ENCODE peak calls at places on chromosomes 11 and 22, in six cellular contexts. One of them, this sample, is unnamed.
A peak's percentile ranks its signal among the peaks of the same experiment; 100 is the strongest.

GRCh38 chr22:45071618-45072017 is 61.8 kb upstream of the PHF21B start:
- DNase-seq in tibial nerve: no peak
- DNase-seq in stomach: no peak
- DNase-seq in ovary: no peak
- DNase-seq in SK-N-SH: no peak
- DNase-seq in GM12878: no peak
- DNase-seq in this sample: no peak

GRCh38 chr11:34899633-34900016 is 16.6 kb downstream of the APIP start:
- DNase-seq in tibial nerve: no peak
- DNase-seq in stomach: no peak
- DNase-seq in ovary: no peak
- DNase-seq in SK-N-SH: no peak
- DNase-seq in GM12878: no peak
- DNase-seq in this sample: no peak

GRCh38 chr22:47162865-47163264 is 400.4 kb downstream of the TBC1D22A start:
- DNase-seq in tibial nerve: no peak
- DNase-seq in stomach: no peak
- DNase-seq in ovary: peak; percentile 28
- DNase-seq in SK-N-SH: no peak
- DNase-seq in GM12878: no peak
- DNase-seq in this sample: peak; percentile 56

GRCh38 chr11:45405916-45406670 is 120.0 kb upstream of the SYT13 start:
- DNase-seq in tibial nerve: no peak
- DNase-seq in stomach: peak; percentile 11
- DNase-seq in ovary: no peak
- DNase-seq in SK-N-SH: no peak
- DNase-seq in GM12878: no peak
- DNase-seq in this sample: no peak

GRCh38 chr11:3644817-3645235 is at the start of gene ART1:
- DNase-seq in tibial nerve: no peak
- DNase-seq in stomach: no peak
- DNase-seq in ovary: no peak
- DNase-seq in SK-N-SH: no peak
- DNase-seq in GM12878: no peak
- DNase-seq in this sample: no peak

GRCh38 chr11:58845342-58845741 is 838 bp upstream of the GLYATL2 start:
- DNase-seq in tibial nerve: no peak
- DNase-seq in stomach: no peak
- DNase-seq in ovary: no peak
- DNase-seq in SK-N-SH: peak; percentile 8
- DNase-seq in GM12878: no peak
- DNase-seq in this sample: no peak

GRCh38 chr11:2553886-2554285 is 109.1 kb downstream of the KCNQ1 start:
- DNase-seq in tibial nerve: no peak
- DNase-seq in stomach: no peak
- DNase-seq in ovary: peak; percentile 10
- DNase-seq in SK-N-SH: no peak
- DNase-seq in GM12878: no peak
- DNase-seq in this sample: no peak

GRCh38 chr11:115920841-115921480 is 416.7 kb upstream of the CADM1 start:
- DNase-seq in tibial nerve: no peak
- DNase-seq in stomach: no peak
- DNase-seq in ovary: no peak
- DNase-seq in SK-N-SH: no peak
- DNase-seq in GM12878: no peak
- DNase-seq in this sample: no peak

GRCh38 chr11:116513894-116514293 is 258.9 kb downstream of the BUD13 start:
- DNase-seq in tibial nerve: no peak
- DNase-seq in stomach: no peak
- DNase-seq in ovary: no peak
- DNase-seq in SK-N-SH: no peak
- DNase-seq in GM12878: no peak
- DNase-seq in this sample: no peak

GRCh38 chr11:37967635-37968034 is 1369.6 kb upstream of the RAG2 start:
- DNase-seq in tibial nerve: no peak
- DNase-seq in stomach: no peak
- DNase-seq in ovary: no peak
- DNase-seq in SK-N-SH: no peak
- DNase-seq in GM12878: no peak
- DNase-seq in this sample: no peak

GRCh38 chr11:106047636-106048035 is 25.6 kb upstream of the MSANTD4 start:
- DNase-seq in tibial nerve: no peak
- DNase-seq in stomach: no peak
- DNase-seq in ovary: no peak
- DNase-seq in SK-N-SH: no peak
- DNase-seq in GM12878: no peak
- DNase-seq in this sample: no peak

GRCh38 chr11:123166095-123166559 is 28.9 kb downstream of the CLMP start:
- DNase-seq in tibial nerve: peak; percentile 40
- DNase-seq in stomach: no peak
- DNase-seq in ovary: peak; percentile 90
- DNase-seq in SK-N-SH: peak; percentile 64
- DNase-seq in GM12878: no peak
- DNase-seq in this sample: no peak

GRCh38 chr22:43862074-43862881 is at the start of gene SULT4A1:
- DNase-seq in tibial nerve: no peak
- DNase-seq in stomach: no peak
- DNase-seq in ovary: peak; percentile 59
- DNase-seq in SK-N-SH: peak; percentile 92
- DNase-seq in GM12878: no peak
- DNase-seq in this sample: no peak

GRCh38 chr11:33724644-33725035 is 11.6 kb downstream of the CD59 start:
- DNase-seq in tibial nerve: peak; percentile 71
- DNase-seq in stomach: no peak
- DNase-seq in ovary: no peak
- DNase-seq in SK-N-SH: no peak
- DNase-seq in GM12878: no peak
- DNase-seq in this sample: peak; percentile 78

GRCh38 chr11:43984519-43985385 is 42.3 kb downstream of the C11orf96 start:
- DNase-seq in tibial nerve: no peak
- DNase-seq in stomach: peak; percentile 35
- DNase-seq in ovary: no peak
- DNase-seq in SK-N-SH: no peak
- DNase-seq in GM12878: no peak
- DNase-seq in this sample: no peak
- TF ChIP-seq EP300 in tibial nerve: peak; percentile 80
- TF ChIP-seq EP300 in stomach: peak; percentile 92
- TF ChIP-seq EP300 in ovary: peak; percentile 97
- TF ChIP-seq EP300 in SK-N-SH: no peak
- TF ChIP-seq EP300 in GM12878: no peak
- TF ChIP-seq EP300 in this sample: no peak

GRCh38 chr22:19466848-19467752 is 11.9 kb downstream of the UFD1 start:
- DNase-seq in tibial nerve: no peak
- DNase-seq in stomach: no peak
- DNase-seq in ovary: no peak
- DNase-seq in SK-N-SH: no peak
- DNase-seq in GM12878: no peak
- DNase-seq in this sample: no peak
- H3K4me3 ChIP-seq in tibial nerve: no peak overlapping the region
- H3K4me3 ChIP-seq in stomach: no peak overlapping the region
- H3K4me3 ChIP-seq in ovary: no peak overlapping the region
- H3K4me3 ChIP-seq in SK-N-SH: no peak overlapping the region
- H3K4me3 ChIP-seq in GM12878: no peak overlapping the region
- H3K4me3 ChIP-seq in this sample: no peak overlapping the region

GRCh38 chr11:62591448-62592215 is at the start of gene TUT1:
- DNase-seq in tibial nerve: peak; percentile 96
- DNase-seq in stomach: peak; percentile 97
- DNase-seq in ovary: peak; percentile 96
- DNase-seq in SK-N-SH: peak; percentile 83
- DNase-seq in GM12878: peak; percentile 98
- DNase-seq in this sample: peak; percentile 98
- TF ChIP-seq EP300 in tibial nerve: peak; percentile 98
- TF ChIP-seq EP300 in stomach: no peak
- TF ChIP-seq EP300 in ovary: peak; percentile 5
- TF ChIP-seq EP300 in SK-N-SH: peak; percentile 22
- TF ChIP-seq EP300 in GM12878: peak; percentile 36
- TF ChIP-seq EP300 in this sample: no peak

GRCh38 chr11:86440305-86440716 is 65.6 kb downstream of the CCDC81 start:
- DNase-seq in tibial nerve: peak; percentile 59
- DNase-seq in stomach: no peak
- DNase-seq in ovary: no peak
- DNase-seq in SK-N-SH: no peak
- DNase-seq in GM12878: no peak
- DNase-seq in this sample: no peak
- H3K4me3 ChIP-seq in tibial nerve: no peak overlapping the region
- H3K4me3 ChIP-seq in stomach: no peak overlapping the region
- H3K4me3 ChIP-seq in ovary: no peak overlapping the region
- H3K4me3 ChIP-seq in SK-N-SH: no peak overlapping the region
- H3K4me3 ChIP-seq in GM12878: no peak overlapping the region
- H3K4me3 ChIP-seq in this sample: no peak overlapping the region

DNA sequence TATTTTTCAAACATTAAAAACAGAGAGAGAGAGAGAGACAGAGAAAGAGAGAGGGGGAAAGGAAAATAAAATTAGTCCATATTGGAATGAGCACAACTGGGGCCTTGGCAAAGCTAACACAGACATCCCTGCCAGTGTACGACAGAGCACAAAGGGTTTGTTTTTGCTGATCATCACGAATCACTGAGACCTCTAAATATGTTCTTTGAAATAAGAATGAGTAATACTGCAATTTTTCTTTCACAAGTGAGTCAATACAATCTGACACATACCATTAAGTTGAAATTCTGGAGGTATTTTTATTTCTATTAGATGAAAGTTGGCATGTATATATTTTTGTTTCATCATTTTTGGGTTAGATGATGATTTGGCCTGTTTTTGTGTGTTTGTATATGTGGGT is 27.0 kb upstream of the LRRC4C start:
- DNase-seq in tibial nerve: no peak
- DNase-seq in stomach: no peak
- DNase-seq in ovary: no peak
- DNase-seq in SK-N-SH: no peak
- DNase-seq in GM12878: no peak
- DNase-seq in this sample: no peak
- TF ChIP-seq EP300 in tibial nerve: no peak
- TF ChIP-seq EP300 in stomach: no peak
- TF ChIP-seq EP300 in ovary: no peak
- TF ChIP-seq EP300 in SK-N-SH: no peak
- TF ChIP-seq EP300 in GM12878: no peak
- TF ChIP-seq EP300 in this sample: no peak

GRCh38 chr11:112178428-112178827 is 3.1 kb downstream of the BCO2 start:
- DNase-seq in tibial nerve: no peak
- DNase-seq in stomach: no peak
- DNase-seq in ovary: no peak
- DNase-seq in SK-N-SH: no peak
- DNase-seq in GM12878: no peak
- DNase-seq in this sample: no peak
- H3K4me3 ChIP-seq in tibial nerve: no peak overlapping the region
- H3K4me3 ChIP-seq in stomach: no peak overlapping the region
- H3K4me3 ChIP-seq in ovary: no peak overlapping the region
- H3K4me3 ChIP-seq in SK-N-SH: no peak overlapping the region
- H3K4me3 ChIP-seq in GM12878: no peak overlapping the region
- H3K4me3 ChIP-seq in this sample: no peak overlapping the region

GRCh38 chr11:1152316-1153104 is 5.2 kb upstream of the MUC5AC start:
- DNase-seq in tibial nerve: no peak
- DNase-seq in stomach: peak; percentile 72
- DNase-seq in ovary: peak; percentile 28
- DNase-seq in SK-N-SH: peak; percentile 16
- DNase-seq in GM12878: no peak
- DNase-seq in this sample: no peak
- TF ChIP-seq EP300 in tibial nerve: no peak
- TF ChIP-seq EP300 in stomach: no peak
- TF ChIP-seq EP300 in ovary: no peak
- TF ChIP-seq EP300 in SK-N-SH: no peak
- TF ChIP-seq EP300 in GM12878: no peak
- TF ChIP-seq EP300 in this sample: no peak

DNA sequence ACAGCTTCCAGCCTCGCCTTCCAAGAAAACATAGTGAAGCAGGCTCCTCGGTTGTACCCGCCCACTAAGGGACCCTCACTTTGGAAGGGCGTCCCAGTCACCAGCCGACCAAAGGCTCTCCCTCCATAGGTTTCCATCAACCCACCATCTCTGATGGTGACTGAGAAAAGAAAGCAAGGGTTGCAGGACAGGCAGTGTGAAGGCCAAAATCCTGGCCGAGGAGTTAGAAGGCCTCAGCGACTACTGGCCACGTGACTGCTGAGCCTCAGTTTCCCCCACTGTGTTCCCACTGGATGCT is 2.7 kb downstream of the FXYD6 start:
- DNase-seq in tibial nerve: no peak
- DNase-seq in stomach: no peak
- DNase-seq in ovary: no peak
- DNase-seq in SK-N-SH: no peak
- DNase-seq in GM12878: no peak
- DNase-seq in this sample: no peak
- H3K4me3 ChIP-seq in tibial nerve: no peak overlapping the region
- H3K4me3 ChIP-seq in stomach: no peak overlapping the region
- H3K4me3 ChIP-seq in ovary: no peak overlapping the region
- H3K4me3 ChIP-seq in SK-N-SH: no peak overlapping the region
- H3K4me3 ChIP-seq in GM12878: no peak overlapping the region
- H3K4me3 ChIP-seq in this sample: no peak overlapping the region

DNA sequence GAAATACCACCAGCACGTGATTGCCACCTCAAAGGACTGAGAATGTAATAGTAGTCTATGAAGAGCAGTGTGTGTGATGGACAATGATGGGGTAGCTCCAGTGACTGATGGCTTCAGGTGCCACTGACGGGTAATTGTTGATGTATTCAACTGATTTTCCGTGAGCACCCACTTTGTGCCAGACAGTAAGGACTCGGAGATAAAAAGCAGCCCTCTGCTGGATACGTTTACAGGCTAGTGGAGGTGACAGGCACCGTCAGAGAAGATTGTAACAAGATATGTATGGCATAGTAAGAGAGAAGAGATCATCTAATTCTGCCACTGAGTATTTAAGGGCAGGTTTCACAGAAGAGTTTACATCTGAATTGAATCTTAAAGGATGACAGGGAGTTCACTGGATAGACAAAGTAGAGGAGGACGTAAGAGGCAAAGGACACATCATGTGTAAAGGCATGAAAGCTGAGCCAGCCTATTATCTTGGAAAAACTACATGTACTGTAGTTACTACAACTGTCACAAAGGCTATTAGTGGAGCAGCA is 1.1 kb upstream of the ENTHD1 start:
- DNase-seq in tibial nerve: no peak
- DNase-seq in stomach: no peak
- DNase-seq in ovary: no peak
- DNase-seq in SK-N-SH: peak; percentile 2
- DNase-seq in GM12878: no peak
- DNase-seq in this sample: no peak
- TF ChIP-seq EP300 in tibial nerve: no peak
- TF ChIP-seq EP300 in stomach: no peak
- TF ChIP-seq EP300 in ovary: no peak
- TF ChIP-seq EP300 in SK-N-SH: no peak
- TF ChIP-seq EP300 in GM12878: no peak
- TF ChIP-seq EP300 in this sample: no peak

GRCh38 chr11:111093061-111093460 is 152.5 kb upstream of the POU2AF2 start:
- DNase-seq in tibial nerve: no peak
- DNase-seq in stomach: no peak
- DNase-seq in ovary: no peak
- DNase-seq in SK-N-SH: no peak
- DNase-seq in GM12878: no peak
- DNase-seq in this sample: no peak

GRCh38 chr11:111098091-111098490 is 147.4 kb upstream of the POU2AF2 start:
- DNase-seq in tibial nerve: no peak
- DNase-seq in stomach: no peak
- DNase-seq in ovary: no peak
- DNase-seq in SK-N-SH: no peak
- DNase-seq in GM12878: no peak
- DNase-seq in this sample: no peak

GRCh38 chr11:111095327-111095726 is 150.2 kb upstream of the POU2AF2 start:
- DNase-seq in tibial nerve: no peak
- DNase-seq in stomach: no peak
- DNase-seq in ovary: no peak
- DNase-seq in SK-N-SH: no peak
- DNase-seq in GM12878: no peak
- DNase-seq in this sample: no peak

GRCh38 chr11:111101836-111102235 is 143.7 kb upstream of the POU2AF2 start:
- DNase-seq in tibial nerve: no peak
- DNase-seq in stomach: no peak
- DNase-seq in ovary: no peak
- DNase-seq in SK-N-SH: no peak
- DNase-seq in GM12878: no peak
- DNase-seq in this sample: no peak

GRCh38 chr11:111097191-111097590 is 148.3 kb upstream of the POU2AF2 start:
- DNase-seq in tibial nerve: no peak
- DNase-seq in stomach: peak; percentile 44
- DNase-seq in ovary: peak; percentile 42
- DNase-seq in SK-N-SH: no peak
- DNase-seq in GM12878: no peak
- DNase-seq in this sample: no peak
- H3K4me3 ChIP-seq in tibial nerve: no peak overlapping the region
- H3K4me3 ChIP-seq in stomach: peak overlapping the region; percentile 27
- H3K4me3 ChIP-seq in ovary: no peak overlapping the region
- H3K4me3 ChIP-seq in SK-N-SH: no peak overlapping the region
- H3K4me3 ChIP-seq in GM12878: no peak overlapping the region
- H3K4me3 ChIP-seq in this sample: peak overlapping the region; percentile 23

This sample was measured in suprapubic skin.